ENCODE peak calls at places on chromosomes 11 and 22, in four cellular contexts. One of them, this sample, is unnamed.

GRCh38 chr11:9263840-9264380 is 1.2 kb downstream of the DENND5A start:
- DNase-seq in kidney glomerular epithelial cell: peak; percentile 82
- DNase-seq in AG10803: peak; percentile 46
- DNase-seq in HAP-1: peak; percentile 74
- DNase-seq in this sample: no peak

GRCh38 chr11:62001450-62002178 is 34.2 kb upstream of the FTH1 start:
- DNase-seq in kidney glomerular epithelial cell: peak; percentile 69
- DNase-seq in AG10803: peak; percentile 5
- DNase-seq in HAP-1: no peak
- DNase-seq in this sample: peak; percentile 47

GRCh38 chr11:108754901-108755625 is 90.2 kb downstream of the DDX10 start:
- DNase-seq in kidney glomerular epithelial cell: no peak
- DNase-seq in AG10803: peak; percentile 52
- DNase-seq in HAP-1: no peak
- DNase-seq in this sample: peak; percentile 3

GRCh38 chr11:20337526-20338154 is 25.9 kb upstream of the HTATIP2 start:
- DNase-seq in kidney glomerular epithelial cell: no peak
- DNase-seq in AG10803: no peak
- DNase-seq in HAP-1: peak; percentile 68
- DNase-seq in this sample: peak; percentile 92

GRCh38 chr11:133898031-133898769 is 52.9 kb upstream of the SPATA19 start:
- DNase-seq in kidney glomerular epithelial cell: no peak
- DNase-seq in AG10803: no peak
- DNase-seq in HAP-1: no peak
- DNase-seq in this sample: no peak

GRCh38 chr11:18066626-18067025 is 20.6 kb upstream of the TPH1 start:
- DNase-seq in kidney glomerular epithelial cell: no peak
- DNase-seq in AG10803: peak; percentile 44
- DNase-seq in HAP-1: no peak
- DNase-seq in this sample: peak; percentile 56

GRCh38 chr11:93196816-93197382 is 892 bp downstream of the SLC36A4 start:
- DNase-seq in kidney glomerular epithelial cell: peak; percentile 50
- DNase-seq in AG10803: peak; percentile 24
- DNase-seq in HAP-1: peak; percentile 32
- DNase-seq in this sample: no peak

GRCh38 chr22:32794449-32795213 is 6.9 kb upstream of the TIMP3 start:
- DNase-seq in kidney glomerular epithelial cell: no peak
- DNase-seq in AG10803: no peak
- DNase-seq in HAP-1: no peak
- DNase-seq in this sample: no peak

GRCh38 chr22:42341779-42342178 is 71.3 kb upstream of the TCF20 start:
- DNase-seq in kidney glomerular epithelial cell: no peak
- DNase-seq in AG10803: no peak
- DNase-seq in HAP-1: no peak
- DNase-seq in this sample: no peak

GRCh38 chr22:31448382-31448781 is 41.3 kb downstream of the EIF4ENIF1 start:
- DNase-seq in kidney glomerular epithelial cell: no peak
- DNase-seq in AG10803: peak; percentile 17
- DNase-seq in HAP-1: no peak
- DNase-seq in this sample: no peak

GRCh38 chr11:129728571-129728970 is 87.1 kb upstream of the TMEM45B start:
- DNase-seq in kidney glomerular epithelial cell: peak; percentile 56
- DNase-seq in AG10803: no peak
- DNase-seq in HAP-1: no peak
- DNase-seq in this sample: no peak

GRCh38 chr11:128473631-128474030 is 113.7 kb downstream of the ETS1 start:
- DNase-seq in kidney glomerular epithelial cell: no peak
- DNase-seq in AG10803: no peak
- DNase-seq in HAP-1: no peak
- DNase-seq in this sample: no peak

GRCh38 chr22:23215294-23216204 is 35.2 kb downstream of the BCR start:
- DNase-seq in kidney glomerular epithelial cell: no peak
- DNase-seq in AG10803: peak; percentile 39
- DNase-seq in HAP-1: no peak
- DNase-seq in this sample: no peak

This sample was measured in SJCRH30.